ENCODE peak calls at places on chromosomes 12 and 14, in nine cellular contexts. One of them, this sample, is unnamed.
A peak's percentile ranks its signal among the peaks of the same experiment; 100 is the strongest.

GRCh38 chr14:99035712-99036593 is 236.0 kb downstream of the BCL11B start:
- DNase-seq in testis: peak; percentile 81
- DNase-seq in uterus: peak; percentile 82
- DNase-seq in breast epithelium: peak; percentile 70
- DNase-seq in IMR-90: peak; percentile 43
- DNase-seq in prostate gland: peak; percentile 74
- DNase-seq in esophagus squamous epithelium: peak; percentile 25
- DNase-seq in tibial nerve: peak; percentile 63
- DNase-seq in adrenal gland: peak; percentile 84
- DNase-seq in this sample: peak; percentile 75

GRCh38 chr14:77000340-77001235 is 27.9 kb downstream of the IRF2BPL start:
- DNase-seq in adrenal gland: no peak
- DNase-seq in testis: peak; percentile 50
- DNase-seq in breast epithelium: no peak
- DNase-seq in prostate gland: peak; percentile 72
- DNase-seq in esophagus squamous epithelium: no peak
- DNase-seq in IMR-90: peak; percentile 79
- DNase-seq in tibial nerve: no peak
- DNase-seq in uterus: peak; percentile 60
- DNase-seq in this sample: no peak

GRCh38 chr12:106369624-106370346 is 12.2 kb downstream of the POLR3B start:
- DNase-seq in uterus: no peak
- DNase-seq in tibial nerve: no peak
- DNase-seq in prostate gland: no peak
- DNase-seq in testis: no peak
- DNase-seq in IMR-90: peak; percentile 88
- DNase-seq in breast epithelium: no peak
- DNase-seq in esophagus squamous epithelium: no peak
- DNase-seq in adrenal gland: no peak
- DNase-seq in this sample: no peak

GRCh38 chr12:33476058-33476457 is 36.4 kb upstream of the SYT10 start:
- DNase-seq in esophagus squamous epithelium: no peak
- DNase-seq in breast epithelium: no peak
- DNase-seq in tibial nerve: no peak
- DNase-seq in testis: no peak
- DNase-seq in IMR-90: no peak
- DNase-seq in uterus: no peak
- DNase-seq in adrenal gland: no peak
- DNase-seq in prostate gland: no peak
- DNase-seq in this sample: no peak

GRCh38 chr12:12585115-12585862 is 22.6 kb upstream of the DUSP16 start:
- DNase-seq in tibial nerve: no peak
- DNase-seq in breast epithelium: no peak
- DNase-seq in prostate gland: no peak
- DNase-seq in IMR-90: no peak
- DNase-seq in esophagus squamous epithelium: no peak
- DNase-seq in adrenal gland: peak; percentile 45
- DNase-seq in testis: no peak
- DNase-seq in uterus: no peak
- DNase-seq in this sample: no peak

GRCh38 chr14:90405101-90405500 is 8.3 kb downstream of the CALM1 start:
- DNase-seq in breast epithelium: no peak
- DNase-seq in IMR-90: no peak
- DNase-seq in prostate gland: no peak
- DNase-seq in testis: no peak
- DNase-seq in uterus: no peak
- DNase-seq in tibial nerve: no peak
- DNase-seq in adrenal gland: no peak
- DNase-seq in esophagus squamous epithelium: no peak
- DNase-seq in this sample: no peak

GRCh38 chr12:50840809-50841487 is 1.8 kb upstream of the TMPRSS12 start:
- DNase-seq in tibial nerve: no peak
- DNase-seq in breast epithelium: no peak
- DNase-seq in adrenal gland: no peak
- DNase-seq in IMR-90: no peak
- DNase-seq in testis: no peak
- DNase-seq in prostate gland: no peak
- DNase-seq in esophagus squamous epithelium: no peak
- DNase-seq in uterus: no peak
- DNase-seq in this sample: no peak

GRCh38 chr12:51922146-51922545 is 14.8 kb downstream of the ACVRL1 start:
- DNase-seq in esophagus squamous epithelium: no peak
- DNase-seq in tibial nerve: no peak
- DNase-seq in testis: no peak
- DNase-seq in prostate gland: no peak
- DNase-seq in uterus: no peak
- DNase-seq in adrenal gland: no peak
- DNase-seq in IMR-90: no peak
- DNase-seq in breast epithelium: no peak
- DNase-seq in this sample: no peak

GRCh38 chr12:1138691-1139090 is 147.7 kb downstream of the ERC1 start:
- DNase-seq in tibial nerve: no peak
- DNase-seq in uterus: no peak
- DNase-seq in testis: no peak
- DNase-seq in breast epithelium: no peak
- DNase-seq in IMR-90: no peak
- DNase-seq in adrenal gland: no peak
- DNase-seq in esophagus squamous epithelium: no peak
- DNase-seq in prostate gland: no peak
- DNase-seq in this sample: no peak

GRCh38 chr14:32635103-32635719 is 303.5 kb upstream of the NPAS3 start:
- DNase-seq in tibial nerve: no peak
- DNase-seq in testis: no peak
- DNase-seq in prostate gland: no peak
- DNase-seq in adrenal gland: no peak
- DNase-seq in breast epithelium: no peak
- DNase-seq in uterus: no peak
- DNase-seq in esophagus squamous epithelium: no peak
- DNase-seq in IMR-90: peak; percentile 57
- DNase-seq in this sample: no peak

GRCh38 chr12:96093543-96094196 is 58.3 kb upstream of the LTA4H start:
- DNase-seq in IMR-90: no peak
- DNase-seq in uterus: no peak
- DNase-seq in breast epithelium: no peak
- DNase-seq in prostate gland: no peak
- DNase-seq in tibial nerve: no peak
- DNase-seq in esophagus squamous epithelium: no peak
- DNase-seq in adrenal gland: no peak
- DNase-seq in testis: no peak
- DNase-seq in this sample: no peak

GRCh38 chr12:55619352-55620138 is 17.1 kb upstream of the OR10P1 start:
- DNase-seq in prostate gland: peak; percentile 63
- DNase-seq in breast epithelium: no peak
- DNase-seq in testis: peak; percentile 63
- DNase-seq in adrenal gland: peak; percentile 24
- DNase-seq in IMR-90: peak; percentile 92
- DNase-seq in tibial nerve: no peak
- DNase-seq in uterus: no peak
- DNase-seq in esophagus squamous epithelium: no peak
- DNase-seq in this sample: no peak

GRCh38 chr14:68148276-68148675 is 328.7 kb downstream of the RAD51B start:
- DNase-seq in tibial nerve: no peak
- DNase-seq in IMR-90: peak; percentile 55
- DNase-seq in adrenal gland: no peak
- DNase-seq in testis: no peak
- DNase-seq in breast epithelium: no peak
- DNase-seq in prostate gland: no peak
- DNase-seq in esophagus squamous epithelium: no peak
- DNase-seq in uterus: no peak
- DNase-seq in this sample: no peak

GRCh38 chr14:75440733-75441474 is 13.1 kb downstream of the JDP2 start:
- DNase-seq in esophagus squamous epithelium: no peak
- DNase-seq in testis: peak; percentile 63
- DNase-seq in tibial nerve: peak; percentile 57
- DNase-seq in breast epithelium: no peak
- DNase-seq in prostate gland: peak; percentile 56
- DNase-seq in uterus: peak; percentile 74
- DNase-seq in IMR-90: peak; percentile 94
- DNase-seq in adrenal gland: peak; percentile 74
- DNase-seq in this sample: no peak

GRCh38 chr12:121222847-121223246 is 12.9 kb downstream of the P2RX4 start:
- DNase-seq in esophagus squamous epithelium: no peak
- DNase-seq in testis: no peak
- DNase-seq in IMR-90: no peak
- DNase-seq in uterus: no peak
- DNase-seq in prostate gland: no peak
- DNase-seq in breast epithelium: no peak
- DNase-seq in adrenal gland: no peak
- DNase-seq in tibial nerve: no peak
- DNase-seq in this sample: peak; percentile 63

GRCh38 chr12:121224591-121224990 is 14.7 kb downstream of the P2RX4 start:
- DNase-seq in adrenal gland: no peak
- DNase-seq in breast epithelium: no peak
- DNase-seq in IMR-90: no peak
- DNase-seq in esophagus squamous epithelium: no peak
- DNase-seq in uterus: no peak
- DNase-seq in testis: peak; percentile 32
- DNase-seq in tibial nerve: no peak
- DNase-seq in prostate gland: no peak
- DNase-seq in this sample: no peak

GRCh38 chr12:121226399-121226798 is 16.5 kb downstream of the P2RX4 start:
- DNase-seq in esophagus squamous epithelium: no peak
- DNase-seq in tibial nerve: no peak
- DNase-seq in prostate gland: no peak
- DNase-seq in adrenal gland: no peak
- DNase-seq in breast epithelium: no peak
- DNase-seq in IMR-90: no peak
- DNase-seq in uterus: no peak
- DNase-seq in testis: no peak
- DNase-seq in this sample: no peak

GRCh38 chr12:121223947-121224285 is 14.0 kb downstream of the P2RX4 start:
- DNase-seq in esophagus squamous epithelium: no peak
- DNase-seq in adrenal gland: no peak
- DNase-seq in uterus: no peak
- DNase-seq in prostate gland: no peak
- DNase-seq in breast epithelium: no peak
- DNase-seq in tibial nerve: no peak
- DNase-seq in IMR-90: no peak
- DNase-seq in testis: no peak
- DNase-seq in this sample: no peak

DNA sequence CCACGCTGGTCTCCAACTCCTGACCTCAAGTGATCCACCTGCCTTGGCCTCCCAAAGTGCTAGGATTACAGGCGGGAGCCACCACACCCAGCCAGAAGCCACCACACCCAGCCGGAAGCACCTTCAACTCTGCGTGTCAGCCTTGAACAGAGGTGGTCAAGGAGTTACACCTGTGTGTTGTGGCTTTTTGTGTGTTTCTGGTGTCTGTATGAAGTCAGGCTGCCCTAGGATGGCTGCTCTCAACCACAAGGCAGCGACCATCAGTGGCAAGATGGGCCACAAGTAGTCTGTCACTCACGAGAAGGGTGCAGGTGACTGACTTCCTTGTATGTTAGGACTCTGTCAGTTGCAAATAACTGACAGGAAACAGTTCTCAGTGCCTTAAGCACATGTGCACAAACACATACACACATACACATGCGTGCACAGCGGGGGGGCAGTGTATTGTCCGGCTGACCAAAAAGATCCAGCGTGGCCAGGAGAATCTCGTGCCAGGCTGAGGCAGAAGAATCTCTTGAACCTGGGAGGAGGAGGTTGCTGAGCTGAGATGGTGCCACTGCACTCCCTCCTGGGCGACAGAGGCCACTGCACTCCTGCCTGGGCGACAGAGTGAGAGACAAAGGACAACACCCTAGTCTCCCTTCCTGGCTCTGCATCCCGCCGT is 13.5 kb downstream of the P2RX4 start:
- DNase-seq in IMR-90: no peak
- DNase-seq in tibial nerve: no peak
- DNase-seq in breast epithelium: no peak
- DNase-seq in esophagus squamous epithelium: no peak
- DNase-seq in uterus: no peak
- DNase-seq in adrenal gland: no peak
- DNase-seq in testis: peak; percentile 48
- DNase-seq in prostate gland: no peak
- DNase-seq in this sample: peak; percentile 25
- TF ChIP-seq CTCF in IMR-90: peak; percentile 25
- TF ChIP-seq CTCF in tibial nerve: no peak
- TF ChIP-seq CTCF in breast epithelium: no peak
- TF ChIP-seq CTCF in esophagus squamous epithelium: peak; percentile 34
- TF ChIP-seq CTCF in uterus: no peak
- TF ChIP-seq CTCF in adrenal gland: peak; percentile 18
- TF ChIP-seq CTCF in testis: no peak
- TF ChIP-seq CTCF in prostate gland: no peak
- TF ChIP-seq CTCF in this sample: peak; percentile 76

DNA sequence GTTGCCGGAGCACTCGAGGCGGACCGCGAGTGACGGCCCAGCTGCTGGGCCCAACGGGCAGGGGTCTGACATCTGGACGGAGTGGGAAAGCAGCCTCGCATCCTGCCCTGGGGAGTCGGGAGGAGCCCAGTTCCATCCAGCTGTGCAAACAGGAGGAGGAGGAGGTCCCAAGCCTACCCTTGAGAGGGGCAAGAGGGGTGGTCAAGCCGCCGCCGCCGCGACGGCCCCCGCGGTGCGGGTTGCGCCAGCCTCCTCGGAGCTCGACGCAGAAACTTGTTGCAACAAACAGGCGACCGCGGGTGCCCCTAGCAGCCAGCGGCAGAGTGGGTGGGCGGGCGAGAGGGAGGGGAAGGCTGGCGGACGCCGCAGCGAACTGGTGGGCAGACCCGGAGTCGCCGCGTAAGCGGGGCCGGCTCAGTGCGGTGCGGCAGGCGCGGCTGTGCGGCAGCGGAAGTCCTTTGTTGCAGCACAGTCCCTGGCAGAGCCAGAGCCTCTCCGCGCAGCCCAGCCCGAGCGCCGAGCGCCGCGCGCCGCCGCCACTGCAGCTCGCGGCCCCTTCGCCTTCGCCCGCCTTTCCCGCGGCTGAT is at the start of gene ZBTB1:
- DNase-seq in IMR-90: peak; percentile 86
- DNase-seq in testis: peak; percentile 80
- DNase-seq in tibial nerve: peak; percentile 58
- DNase-seq in prostate gland: peak; percentile 73
- DNase-seq in breast epithelium: peak; percentile 71
- DNase-seq in adrenal gland: peak; percentile 90
- DNase-seq in uterus: peak; percentile 78
- DNase-seq in esophagus squamous epithelium: peak; percentile 52
- DNase-seq in this sample: peak; percentile 87
- TF ChIP-seq POLR2A in IMR-90: peak; percentile 91
- TF ChIP-seq POLR2A in testis: no peak
- TF ChIP-seq POLR2A in tibial nerve: peak; percentile 58
- TF ChIP-seq POLR2A in prostate gland: peak; percentile 63
- TF ChIP-seq POLR2A in breast epithelium: peak; percentile 28
- TF ChIP-seq POLR2A in adrenal gland: peak; percentile 87
- TF ChIP-seq POLR2A in uterus: peak; percentile 36
- TF ChIP-seq POLR2A in esophagus squamous epithelium: no peak
- TF ChIP-seq POLR2A in this sample: peak; percentile 79

GRCh38 chr14:25049127-25049558 is 804 bp downstream of the STXBP6 start:
- DNase-seq in breast epithelium: no peak
- DNase-seq in testis: no peak
- DNase-seq in prostate gland: peak; percentile 22
- DNase-seq in uterus: no peak
- DNase-seq in IMR-90: no peak
- DNase-seq in esophagus squamous epithelium: no peak
- DNase-seq in tibial nerve: no peak
- DNase-seq in adrenal gland: no peak
- DNase-seq in this sample: no peak
- H3K27ac ChIP-seq in breast epithelium: no peak overlapping the region
- H3K27ac ChIP-seq in testis: no peak overlapping the region
- H3K27ac ChIP-seq in prostate gland: peak overlapping the region; percentile 74
- H3K27ac ChIP-seq in uterus: peak overlapping the region; percentile 56
- H3K27ac ChIP-seq in IMR-90: no peak overlapping the region
- H3K27ac ChIP-seq in esophagus squamous epithelium: peak overlapping the region; percentile 80
- H3K27ac ChIP-seq in tibial nerve: peak overlapping the region; percentile 89
- H3K27ac ChIP-seq in adrenal gland: no peak overlapping the region
- H3K27ac ChIP-seq in this sample: peak overlapping the region; percentile 57

GRCh38 chr12:49548822-49549648 is 10.2 kb downstream of the KCNH3 start:
- DNase-seq in esophagus squamous epithelium: no peak
- DNase-seq in uterus: no peak
- DNase-seq in adrenal gland: no peak
- DNase-seq in testis: peak; percentile 31
- DNase-seq in breast epithelium: no peak
- DNase-seq in IMR-90: no peak
- DNase-seq in prostate gland: peak; percentile 24
- DNase-seq in tibial nerve: no peak
- DNase-seq in this sample: no peak
- TF ChIP-seq CTCF in esophagus squamous epithelium: peak; percentile 15
- TF ChIP-seq CTCF in uterus: peak; percentile 10
- TF ChIP-seq CTCF in adrenal gland: peak; percentile 27
- TF ChIP-seq CTCF in testis: no peak
- TF ChIP-seq CTCF in breast epithelium: no peak
- TF ChIP-seq CTCF in IMR-90: peak; percentile 36
- TF ChIP-seq CTCF in prostate gland: no peak
- TF ChIP-seq CTCF in tibial nerve: peak; percentile 58
- TF ChIP-seq CTCF in this sample: no peak